ENCODE peak calls at places on chromosomes 1 and 21, in four cellular contexts. E is fibroblast of lung, M is GM23248, O is mammary epithelial cell. N is an unnamed sample.

GRCh38 chr21:29149771-29150425 is 19.5 kb downstream of the MAP3K7CL start:
- DNase-seq in E (peak), M (peak), O (no peak), N (no peak)

GRCh38 chr1:31143455-31143854 is 77.9 kb upstream of the PUM1 start:
- DNase-seq in O (no peak), E (no peak), M (no peak), N (no peak)

GRCh38 chr21:38766987-38767722 is 38.6 kb upstream of the ETS2 start:
- DNase-seq in E (no peak), O (peak), M (no peak), N (peak)

GRCh38 chr1:18927654-18928272 is 25.4 kb upstream of the ALDH4A1 start:
- DNase-seq in E (no peak), O (peak), M (no peak), N (peak)

GRCh38 chr21:41319273-41319672 is 2.7 kb downstream of the FAM3B start:
- DNase-seq in E (no peak), O (no peak), M (no peak), N (no peak)

GRCh38 chr21:42151148-42152074 is 67.5 kb upstream of the ABCG1 start:
- DNase-seq in E (no peak), O (no peak), M (no peak), N (no peak)

GRCh38 chr1:169495916-169496315 is 10.2 kb upstream of the SLC19A2 start:
- DNase-seq in M (no peak), E (no peak), O (peak), N (no peak)

GRCh38 chr1:212667223-212668139 is 32.2 kb downstream of the BATF3 start:
- DNase-seq in O (peak), M (peak), E (peak), N (no peak)

GRCh38 chr1:154999651-155000474 is 2.7 kb upstream of the ZBTB7B start:
- DNase-seq in E (no peak), M (peak), O (no peak), N (peak)

GRCh38 chr1:3352084-3352951 is 102.1 kb upstream of the ARHGEF16 start:
- DNase-seq in E (peak), M (peak), O (no peak), N (no peak)

GRCh38 chr1:55362558-55362957 is 147.4 kb upstream of the USP24 start:
- DNase-seq in O (peak), M (peak), E (peak), N (peak)

GRCh38 chr1:156852414-156852874 is 6.5 kb downstream of the INSRR start:
- DNase-seq in E (peak), M (peak), O (no peak), N (no peak)

GRCh38 chr1:5896706-5897105 is 95.5 kb downstream of the NPHP4 start:
- DNase-seq in M (no peak), E (no peak), O (no peak), N (no peak)
- H3K9ac ChIP-seq in M (no peak), E (no peak), O (no peak), N (no peak)

DNA sequence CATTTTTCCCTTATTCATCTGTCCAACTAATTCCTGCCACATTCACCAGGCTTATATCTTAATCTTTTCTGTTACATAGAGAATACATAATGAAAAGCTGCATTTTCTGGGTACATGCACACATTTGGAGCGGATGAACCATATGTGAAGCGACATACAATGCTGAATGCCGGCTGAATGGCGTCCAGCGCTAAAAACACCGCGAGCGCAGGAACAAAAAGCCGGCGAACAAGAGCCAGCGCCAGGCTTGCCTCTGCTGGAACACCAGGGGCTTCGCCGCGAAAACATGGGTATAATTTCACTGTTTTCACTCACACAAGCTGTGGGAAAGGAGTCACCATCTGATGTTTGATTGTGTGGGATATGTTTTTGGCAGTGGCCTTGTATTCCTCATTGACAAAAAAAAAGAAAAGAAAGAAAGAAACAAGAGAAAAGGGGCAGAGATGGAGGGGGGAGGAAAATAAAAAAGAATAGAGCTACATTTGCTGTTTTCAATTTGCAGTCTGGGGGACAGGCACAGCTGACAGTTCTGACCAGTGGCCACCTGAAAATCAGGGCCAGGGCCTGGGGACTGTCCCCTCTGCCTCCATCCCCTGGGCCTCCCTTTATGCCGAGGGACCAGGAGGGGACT is 70.3 kb upstream of the OLIG2 start:
- DNase-seq in M (no peak), O (no peak), E (no peak), N (no peak)
- TF ChIP-seq EZH2 in M (no peak), O (no peak), E (no peak), N (no peak)

GRCh38 chr21:44875341-44875740 is 1.9 kb upstream of the PTTG1IP start:
- DNase-seq in M (peak), O (peak), E (peak), N (peak)

GRCh38 chr21:44872568-44873355 is 728 bp downstream of the PTTG1IP start:
- DNase-seq in M (peak), E (peak), O (peak), N (peak)

GRCh38 chr21:44873356-44874239 is at the start of gene PTTG1IP:
- DNase-seq in M (peak), E (peak), O (peak), N (peak)

GRCh38 chr21:44874497-44875331 is 1.2 kb upstream of the PTTG1IP start:
- DNase-seq in M (peak), E (no peak), O (peak), N (peak)

GRCh38 chr21:44874240-44874496 is 678 bp upstream of the PTTG1IP start:
- DNase-seq in E (no peak), M (no peak), O (no peak), N (no peak)
- H3K9ac ChIP-seq in E (peak), M (peak), O (peak), N (peak)

GRCh38 chr1:220887202-220887867 is 8.1 kb downstream of the HLX start:
- DNase-seq in E (no peak), M (peak), O (no peak), N (no peak)
- TF ChIP-seq EZH2 in E (no peak), M (no peak), O (peak), N (no peak)